ENCODE peak calls at places on chromosome 21, in eight cellular contexts. A is GM23248, M is K562, F is uterus, C is A549, K is vagina, D is colonic mucosa, R is spleen. L is an unnamed sample. For H3K4me1, the result is how much of the 10 kb centered on the place peaks cover.

GRCh38 chr21:35988396-35989140 is 71.8 kb downstream of the SETD4 start:
- DNase-seq in A (no peak), M (no peak), F (no peak), C (no peak), K (no peak), D (no peak), R (no peak), L (no peak)

GRCh38 chr21:33976082-33976979 is 60.7 kb upstream of the ATP5PO start:
- DNase-seq in A (peak), M (peak), F (peak), C (peak), K (peak), D (peak), R (no peak), L (no peak)

GRCh38 chr21:36504067-36505058 is 24.4 kb upstream of the CLDN14 start:
- DNase-seq in A (peak), M (peak), F (no peak), C (peak), K (no peak), D (peak), R (no peak), L (peak)

GRCh38 chr21:45248893-45249381 is 38.8 kb downstream of the POFUT2 start:
- DNase-seq in A (peak), M (no peak), F (peak), C (no peak), K (no peak), D (no peak), R (peak), L (no peak)

GRCh38 chr21:36929622-36930021 is 36.8 kb downstream of the HLCS start:
- DNase-seq in A (no peak), M (no peak), F (no peak), C (no peak), K (no peak), D (no peak), R (no peak), L (no peak)

GRCh38 chr21:43362928-43363314 is 64.0 kb downstream of the SIK1 start:
- DNase-seq in A (no peak), M (peak), F (no peak), C (no peak), K (no peak), D (no peak), R (no peak), L (no peak)

GRCh38 chr21:37757631-37758376 is 158.5 kb downstream of the KCNJ6 start:
- DNase-seq in A (peak), M (no peak), F (no peak), C (no peak), K (no peak), D (no peak), R (no peak), L (no peak)

GRCh38 chr21:29155118-29155932 is 24.9 kb downstream of the MAP3K7CL start:
- DNase-seq in A (peak), M (no peak), F (peak), C (no peak), K (no peak), D (no peak), R (no peak), L (no peak)

DNA sequence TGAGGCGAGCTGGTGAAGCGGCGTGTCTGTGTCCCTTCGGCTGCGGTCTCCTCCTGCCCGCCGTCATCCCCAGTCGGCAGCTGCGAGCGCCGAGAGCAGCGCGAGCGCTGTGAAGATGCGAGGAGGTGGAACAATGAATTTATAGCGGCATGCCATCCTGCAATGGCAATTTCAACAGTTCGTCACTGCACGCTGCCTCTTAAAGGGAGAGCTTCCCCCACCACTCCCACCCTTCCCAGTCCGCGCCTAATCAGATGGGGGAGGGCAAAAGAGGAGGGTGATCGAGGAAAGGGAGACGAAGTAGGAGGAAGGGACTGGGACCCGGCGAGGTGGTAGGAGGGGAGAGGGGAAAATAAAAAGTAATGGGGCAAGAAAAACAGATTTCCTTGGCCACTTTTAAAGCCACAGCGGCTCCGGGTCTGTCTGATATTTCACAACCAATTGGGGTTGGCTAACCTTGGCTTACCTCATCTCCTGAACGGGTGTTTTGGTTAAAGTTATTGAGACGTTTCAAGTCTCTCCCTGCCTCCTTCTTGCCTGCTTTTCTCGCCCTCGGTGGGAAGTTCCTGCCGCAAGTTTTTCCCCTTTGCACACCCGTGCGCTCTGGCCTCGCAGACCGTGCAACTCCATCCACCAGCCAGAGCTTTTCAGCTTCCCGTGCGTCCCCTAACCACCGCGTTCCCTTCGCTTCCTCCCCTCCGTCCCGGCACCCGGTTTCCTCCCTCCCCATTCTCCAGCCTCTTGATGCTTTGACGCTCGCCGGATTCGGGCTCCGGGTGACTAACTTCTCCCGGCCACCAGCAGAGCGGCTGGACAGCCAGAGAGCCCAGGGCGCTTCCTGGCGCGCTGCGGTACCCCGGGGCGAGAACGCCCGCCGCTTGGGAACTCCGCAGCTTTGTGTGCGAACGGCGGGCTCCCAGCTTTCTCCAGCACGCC is at the start of gene ADAMTS5:
- DNase-seq in A (peak), M (no peak), F (peak), C (no peak), K (no peak), D (peak), R (peak), L (no peak)
- H3K27ac ChIP-seq in A (peak), M (no peak), F (peak), C (no peak), K (peak), D (peak), R (peak), L (no peak)

DNA sequence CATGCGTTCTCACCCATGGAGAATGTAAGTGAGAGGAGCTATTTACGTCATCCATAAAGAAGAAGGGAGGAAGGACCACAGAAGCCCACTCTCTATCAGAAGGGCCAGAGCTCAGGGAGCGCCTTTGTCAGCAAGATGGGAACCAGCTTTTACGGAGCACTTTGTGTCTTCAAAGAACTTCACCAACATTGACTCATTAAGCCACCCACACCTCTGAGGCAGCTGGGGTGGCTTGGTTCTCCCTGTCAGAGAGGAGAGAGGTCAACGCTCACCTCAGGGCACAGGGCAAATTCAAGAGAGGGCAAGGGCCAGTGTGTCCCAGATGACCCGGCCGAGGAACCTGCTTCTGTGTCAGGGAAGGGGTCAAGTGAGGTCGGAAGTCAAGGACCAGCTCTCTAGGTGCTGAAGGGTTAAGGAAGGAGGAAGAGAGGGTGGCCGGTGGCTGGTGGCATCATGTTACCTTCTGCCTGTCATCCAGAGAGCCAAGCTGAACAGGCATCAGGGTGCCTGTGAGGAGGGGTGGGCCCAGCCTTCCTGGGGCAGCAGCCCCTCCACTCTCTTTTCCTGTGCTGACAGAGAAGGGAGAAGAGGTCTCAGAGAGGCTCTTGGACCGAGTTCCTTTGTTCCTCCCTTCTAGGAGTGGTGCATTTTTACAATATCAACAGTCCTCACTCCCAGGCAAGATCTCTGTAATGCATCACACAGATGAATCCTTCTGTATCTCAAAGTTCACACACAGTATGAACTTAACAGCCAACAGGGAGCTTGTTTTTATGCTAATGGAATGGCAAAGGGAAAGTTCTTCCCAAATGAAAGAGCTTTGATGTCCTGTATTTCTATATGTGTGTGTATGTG is 109.0 kb downstream of the ETS2 start:
- DNase-seq in A (peak), M (no peak), F (no peak), C (no peak), K (no peak), D (no peak), R (no peak), L (no peak)
- H3K4me1 ChIP-seq in A (under half), M (under half), F (under half), C (under half), K (half or more), D (under half), R (under half), L (under half)

GRCh38 chr21:17610862-17611261 is 1.8 kb downstream of the BTG3 start:
- DNase-seq in A (peak), M (peak), F (no peak), C (no peak), K (no peak), D (peak), R (no peak), L (no peak)
- H3K4me3 ChIP-seq in A (peak), M (peak), F (peak), C (peak), K (peak), D (peak), R (peak), L (no peak)

GRCh38 chr21:15293251-15293650 is 228.5 kb upstream of the NRIP1 start:
- DNase-seq in A (peak), M (no peak), F (no peak), C (peak), K (no peak), D (no peak), R (no peak), L (no peak)
- H3K27ac ChIP-seq in A (peak), M (no peak), F (peak), C (peak), K (no peak), D (no peak), R (no peak), L (no peak)

GRCh38 chr21:41881051-41881450 is 1.9 kb upstream of the PRDM15 start:
- DNase-seq in A (no peak), M (no peak), F (no peak), C (no peak), K (no peak), D (no peak), R (no peak), L (no peak)

GRCh38 chr21:41877901-41878830 is 978 bp downstream of the PRDM15 start:
- DNase-seq in A (peak), M (peak), F (peak), C (no peak), K (no peak), D (peak), R (peak), L (no peak)

GRCh38 chr21:41878831-41879189 is 334 bp downstream of the PRDM15 start:
- DNase-seq in A (peak), M (peak), F (peak), C (peak), K (no peak), D (peak), R (peak), L (no peak)

GRCh38 chr21:41879190-41879998 is at the start of gene PRDM15:
- DNase-seq in A (peak), M (peak), F (peak), C (peak), K (no peak), D (peak), R (peak), L (no peak)

GRCh38 chr21:41880153-41880552 is 1.0 kb upstream of the PRDM15 start:
- DNase-seq in A (no peak), M (no peak), F (no peak), C (no peak), K (no peak), D (no peak), R (peak), L (no peak)
- H3K4me1 ChIP-seq in A (under half), M (under half), F (under half), C (under half), K (under half), D (under half), R (under half), L (under half)

GRCh38 chr21:31340499-31340898 is 3.6 kb downstream of the TIAM1 start:
- DNase-seq in A (no peak), M (no peak), F (no peak), C (no peak), K (no peak), D (no peak), R (no peak), L (no peak)

GRCh38 chr21:31342328-31342727 is 1.7 kb downstream of the TIAM1 start:
- DNase-seq in A (no peak), M (no peak), F (no peak), C (no peak), K (no peak), D (no peak), R (no peak), L (no peak)

GRCh38 chr21:31343680-31344480 is at the start of gene TIAM1:
- DNase-seq in A (peak), M (no peak), F (peak), C (no peak), K (no peak), D (peak), R (no peak), L (peak)

GRCh38 chr21:31340942-31341487 is 3.0 kb downstream of the TIAM1 start:
- DNase-seq in A (no peak), M (no peak), F (no peak), C (no peak), K (no peak), D (no peak), R (no peak), L (no peak)

DNA sequence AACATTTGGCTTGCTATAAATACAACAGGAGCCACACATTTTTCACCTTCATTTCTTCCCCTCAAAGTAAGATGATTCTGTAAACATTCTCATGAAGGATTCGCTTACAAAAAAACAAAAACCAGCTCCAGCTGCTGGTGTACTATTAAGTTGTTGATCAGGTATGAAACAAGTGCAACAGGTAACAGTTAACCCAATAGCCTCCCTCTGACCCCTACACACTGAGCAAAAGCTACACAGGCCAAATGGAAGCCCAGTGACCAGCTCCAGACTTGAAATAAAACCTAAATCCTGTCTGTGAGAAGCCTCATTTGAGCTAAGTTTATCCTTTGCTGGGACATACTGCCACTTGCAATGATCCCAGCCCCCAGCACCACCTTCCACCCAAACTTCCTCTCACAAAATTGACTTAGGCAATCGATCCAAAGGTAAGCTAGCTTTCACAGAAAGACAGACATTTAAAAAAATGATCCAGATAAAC is 991 bp downstream of the TIAM1 start:
- DNase-seq in A (peak), M (no peak), F (no peak), C (no peak), K (no peak), D (no peak), R (no peak), L (no peak)
- H3K4me3 ChIP-seq in A (peak), M (no peak), F (no peak), C (no peak), K (no peak), D (peak), R (peak), L (peak)

GRCh38 chr21:39353295-39353694 is 4.4 kb upstream of the HMGN1 start:
- DNase-seq in A (peak), M (no peak), F (no peak), C (no peak), K (no peak), D (no peak), R (no peak), L (no peak)
- H3K27ac ChIP-seq in A (no peak), M (no peak), F (no peak), C (no peak), K (no peak), D (no peak), R (no peak), L (no peak)